ENCODE peak calls at places on chromosome 14, in seven cellular contexts. V, L, K, Y, T, X and C are unnamed samples.

GRCh38 chr14:71693373-71693772 is 238.9 kb upstream of the RGS6 start:
- DNase-seq in L (no peak), X (peak; percentile 92), K (no peak), T (no peak), Y (no peak), V (no peak), C (no peak)

GRCh38 chr14:59123975-59124374 is 64.5 kb upstream of the DAAM1 start:
- DNase-seq in X (peak; percentile 68), V (no peak), L (no peak), K (no peak), T (no peak), Y (no peak), C (no peak)

GRCh38 chr14:103057372-103058208 is at the start of gene CDC42BPB:
- DNase-seq in T (peak; percentile 93), V (peak; percentile 89), Y (peak; percentile 61), K (peak; percentile 68), X (peak; percentile 98), L (no peak), C (peak; percentile 95)

GRCh38 chr14:104844306-104845032 is 20.6 kb upstream of the CEP170B start:
- DNase-seq in L (no peak), T (no peak), K (no peak), Y (no peak), X (peak; percentile 26), V (no peak), C (peak; percentile 69)

GRCh38 chr14:81386379-81386778 is 13.7 kb downstream of the STON2 start:
- DNase-seq in V (no peak), K (no peak), X (no peak), L (no peak), T (no peak), Y (no peak), C (no peak)

GRCh38 chr14:68513838-68514610 is 278.8 kb downstream of the ZFP36L1 start:
- DNase-seq in X (no peak), Y (no peak), V (no peak), L (no peak), K (no peak), T (no peak), C (no peak)

GRCh38 chr14:31038521-31039166 is 12.5 kb upstream of the STRN3 start:
- DNase-seq in T (no peak), X (peak; percentile 27), L (no peak), Y (no peak), V (no peak), K (no peak), C (no peak)

GRCh38 chr14:38145142-38145541 is 62.6 kb upstream of the SSTR1 start:
- DNase-seq in L (no peak), V (no peak), T (no peak), K (no peak), Y (no peak), X (no peak), C (no peak)

GRCh38 chr14:22071001-22071400 is 397.4 kb upstream of the OR4E1 start:
- DNase-seq in V (no peak), X (no peak), T (no peak), Y (peak; percentile 18), L (no peak), K (peak; percentile 67), C (no peak)

GRCh38 chr14:24876009-24876690 is 173.8 kb downstream of the STXBP6 start:
- DNase-seq in L (no peak), X (no peak), Y (no peak), T (no peak), K (no peak), V (no peak), C (no peak)

GRCh38 chr14:39368261-39368959 is 63.8 kb downstream of the FBXO33 start:
- DNase-seq in V (no peak), K (no peak), T (no peak), L (no peak), X (peak; percentile 83), Y (no peak), C (no peak)

GRCh38 chr14:96203635-96204034 is 1.0 kb upstream of the BDKRB2 start:
- DNase-seq in K (no peak), L (no peak), V (no peak), X (no peak), T (no peak), Y (no peak), C (no peak)

GRCh38 chr14:26199599-26200370 is 398.0 kb downstream of the NOVA1 start:
- DNase-seq in T (no peak), L (no peak), Y (no peak), V (no peak), K (peak; percentile 71), X (peak; percentile 42), C (no peak)

GRCh38 chr14:84465890-84466289 is 1064.1 kb upstream of the FLRT2 start:
- DNase-seq in L (no peak), X (no peak), Y (no peak), K (no peak), V (no peak), T (no peak), C (no peak)

GRCh38 chr14:90993792-90994191 is 66.6 kb downstream of the RPS6KA5 start:
- DNase-seq in Y (no peak), T (no peak), L (no peak), K (no peak), V (no peak), X (no peak), C (no peak)

GRCh38 chr14:90999299-90999698 is 61.1 kb downstream of the RPS6KA5 start:
- DNase-seq in Y (no peak), K (no peak), T (no peak), V (no peak), X (no peak), L (no peak), C (no peak)

GRCh38 chr14:90991690-90992443 is 68.6 kb downstream of the RPS6KA5 start:
- DNase-seq in K (no peak), V (no peak), Y (no peak), X (no peak), T (no peak), L (no peak), C (no peak)

GRCh38 chr14:90995785-90996184 is 64.7 kb downstream of the RPS6KA5 start:
- DNase-seq in X (no peak), T (no peak), K (no peak), Y (no peak), V (no peak), L (no peak), C (no peak)

DNA sequence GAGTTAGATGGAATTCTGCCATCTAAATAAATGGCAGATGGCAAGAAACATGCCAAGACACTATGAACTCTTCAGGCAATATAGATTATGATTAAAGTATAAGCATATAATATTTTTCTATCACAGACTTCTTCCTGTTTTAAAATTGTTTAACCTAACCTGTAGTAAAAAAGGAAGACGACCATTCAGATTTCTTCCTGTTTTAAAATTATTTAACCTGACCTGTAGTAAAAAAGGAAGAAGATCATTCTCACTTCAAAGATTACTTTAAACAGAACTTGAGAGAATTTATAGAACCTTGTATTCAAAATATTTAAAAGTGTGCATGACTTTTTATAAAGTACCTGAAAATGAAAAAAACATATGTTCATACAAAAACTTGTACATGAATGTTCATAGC is 63.5 kb downstream of the RPS6KA5 start:
- DNase-seq in K (no peak), T (no peak), Y (no peak), V (no peak), X (no peak), L (no peak), C (no peak)
- H3K4me1 ChIP-seq in K (no peaks in the 10 kb centered on the region), T (no peaks in the 10 kb centered on the region), Y (peaks cover under 1% of the 10 kb centered on the region), V (no peaks in the 10 kb centered on the region), X (no peaks in the 10 kb centered on the region), L (peaks cover 6% of the 10 kb centered on the region), C (no peaks in the 10 kb centered on the region)

GRCh38 chr14:63787995-63788946 is 60.4 kb upstream of the SGPP1 start:
- DNase-seq in Y (no peak), K (no peak), L (no peak), T (no peak), V (no peak), X (no peak), C (no peak)
- H3K4me3 ChIP-seq in Y (no peak overlapping the region), K (no peak overlapping the region), L (no peak overlapping the region), T (peak overlapping the region; percentile 51), V (peak overlapping the region; percentile 49), X (peak overlapping the region; percentile 37), C (no peak overlapping the region)

GRCh38 chr14:73785834-73786631 is 65.6 kb upstream of the PTGR2 start:
- DNase-seq in K (no peak), V (peak; percentile 70), L (no peak), Y (peak; percentile 48), X (peak; percentile 96), T (peak; percentile 80), C (peak; percentile 91)
- H3K4me1 ChIP-seq in K (peaks cover 7% of the 10 kb centered on the region), V (peaks cover 91% of the 10 kb centered on the region), L (peaks cover 58% of the 10 kb centered on the region), Y (peaks cover 58% of the 10 kb centered on the region), X (peaks cover 46% of the 10 kb centered on the region), T (peaks cover 71% of the 10 kb centered on the region), C (peaks cover 51% of the 10 kb centered on the region)

DNA sequence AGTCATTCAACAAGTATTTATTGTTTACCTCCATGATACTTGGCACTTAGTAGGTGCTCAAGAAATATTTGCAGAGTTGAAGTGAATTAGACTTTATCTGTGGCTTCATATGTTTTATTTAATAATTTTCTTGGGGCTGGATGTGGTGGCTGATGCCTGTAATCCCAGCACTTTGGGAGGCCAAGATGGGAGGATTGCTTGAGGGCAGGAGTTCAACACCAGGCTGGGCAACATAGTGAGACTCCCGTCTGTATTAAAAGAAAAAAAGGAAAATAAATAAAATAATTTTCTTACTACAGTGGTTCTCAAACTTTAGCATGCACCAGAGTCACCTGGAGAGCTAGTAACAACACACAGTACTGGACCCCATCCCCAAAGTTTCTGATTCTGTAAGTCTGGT is 905 bp downstream of the ADCK1 start:
- DNase-seq in K (no peak), Y (no peak), T (no peak), V (no peak), X (no peak), L (no peak), C (no peak)
- H3K4me3 ChIP-seq in K (peak overlapping the region; percentile 73), Y (peak overlapping the region; percentile 46), T (peak overlapping the region; percentile 79), V (peak overlapping the region; percentile 76), X (peak overlapping the region; percentile 82), L (peak overlapping the region; percentile 73), C (peak overlapping the region; percentile 54)

DNA sequence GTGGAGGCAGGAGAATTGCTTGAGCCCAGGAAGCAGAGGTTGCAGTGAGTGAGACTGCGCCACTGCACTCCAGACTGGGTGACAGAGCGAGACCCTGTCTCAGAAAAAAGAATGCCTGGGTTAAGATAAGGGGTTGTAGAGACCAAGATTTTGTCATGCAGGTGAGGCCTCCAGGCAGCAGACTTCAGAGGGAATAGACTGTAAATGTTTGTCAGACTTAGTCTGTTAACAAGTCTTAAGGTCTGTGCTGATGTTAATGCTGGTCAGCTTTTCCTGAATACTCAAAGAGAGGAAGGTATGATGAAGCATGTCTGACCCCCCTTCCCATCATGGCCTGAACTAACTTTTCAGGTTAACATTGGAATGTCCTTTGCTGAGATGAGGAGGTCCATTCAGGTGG is 83.0 kb upstream of the FUT8 start:
- DNase-seq in Y (no peak), T (no peak), K (no peak), V (no peak), X (no peak), L (no peak), C (no peak)
- H3K4me1 ChIP-seq in Y (no peaks in the 10 kb centered on the region), T (no peaks in the 10 kb centered on the region), K (peaks cover 22% of the 10 kb centered on the region), V (peaks cover 8% of the 10 kb centered on the region), X (peaks cover 23% of the 10 kb centered on the region), L (no peaks in the 10 kb centered on the region), C (no peaks in the 10 kb centered on the region)

GRCh38 chr14:101559624-101560533 is 1.4 kb upstream of the DIO3 start:
- DNase-seq in L (no peak), Y (no peak), T (peak; percentile 44), K (no peak), X (peak; percentile 33), V (peak; percentile 32), C (no peak)
- H3K4me3 ChIP-seq in L (peak overlapping the region; percentile 67), Y (no peak overlapping the region), T (peak overlapping the region; percentile 55), K (no peak overlapping the region), X (no peak overlapping the region), V (peak overlapping the region; percentile 62), C (peak overlapping the region; percentile 26)